ENCODE peak calls at places on chromosomes 7 and 10, in four cellular contexts. C is colonic mucosa, A is astrocyte of the cerebellum, L is HFF-Myc. F is an unnamed sample.

GRCh38 chr7:47625861-47626444 is 44.0 kb upstream of the TNS3 start:
- DNase-seq in C (no peak), A (peak), L (no peak), F (no peak)

GRCh38 chr10:133465191-133465949 is 11.6 kb downstream of the SCART1 start:
- DNase-seq in C (no peak), L (no peak), A (no peak), F (no peak)

GRCh38 chr7:4612939-4613841 is 68.9 kb upstream of the FOXK1 start:
- DNase-seq in A (peak), C (no peak), L (no peak), F (no peak)

GRCh38 chr7:37354661-37355131 is 94.0 kb downstream of the ELMO1 start:
- DNase-seq in C (peak), A (peak), L (no peak), F (no peak)

GRCh38 chr10:43299579-43299978 is 32.7 kb upstream of the RASGEF1A start:
- DNase-seq in A (no peak), L (no peak), C (no peak), F (no peak)

GRCh38 chr10:43151371-43151770 is 13.1 kb downstream of the CSGALNACT2 start:
- DNase-seq in C (no peak), A (no peak), L (no peak), F (no peak)

GRCh38 chr10:12509016-12509793 is 159.9 kb downstream of the CAMK1D start:
- DNase-seq in L (no peak), C (peak), A (no peak), F (no peak)

GRCh38 chr7:42189535-42189934 is 47.5 kb downstream of the GLI3 start:
- DNase-seq in L (no peak), C (no peak), A (no peak), F (no peak)

GRCh38 chr10:3248526-3249255 is 76.1 kb upstream of the PITRM1 start:
- DNase-seq in A (peak), L (peak), C (no peak), F (peak)

GRCh38 chr10:89466599-89467035 is 52.2 kb downstream of the IFIT5 start:
- DNase-seq in C (no peak), L (no peak), A (no peak), F (no peak)

GRCh38 chr10:5744849-5745248 is 60.2 kb downstream of the TASOR2 start:
- DNase-seq in L (no peak), A (no peak), C (peak), F (no peak)

GRCh38 chr10:71878327-71879034 is 27.4 kb upstream of the PSAP start:
- DNase-seq in C (no peak), A (no peak), L (no peak), F (no peak)

GRCh38 chr10:94583164-94583563 is 37.6 kb downstream of the HELLS start:
- DNase-seq in C (no peak), A (no peak), L (no peak), F (no peak)

GRCh38 chr7:95213809-95214492 is 110.4 kb downstream of the PON1 start:
- DNase-seq in A (peak), C (no peak), L (no peak), F (no peak)

GRCh38 chr10:120052964-120053363 is 160.4 kb downstream of the SEC23IP start:
- DNase-seq in L (no peak), A (no peak), C (peak), F (no peak)

GRCh38 chr10:120422459-120422858 is 34.6 kb upstream of the PLPP4 start:
- DNase-seq in L (peak), A (peak), C (no peak), F (peak)

GRCh38 chr7:4797858-4798705 is 22.7 kb downstream of the AP5Z1 start:
- DNase-seq in C (peak), A (no peak), L (no peak), F (no peak)

GRCh38 chr7:34160261-34160752 is 255.0 kb downstream of the BMPER start:
- DNase-seq in A (no peak), L (peak), C (no peak), F (no peak)

GRCh38 chr7:80659120-80660055 is 20.9 kb downstream of the CD36 start:
- DNase-seq in A (peak), C (no peak), L (no peak), F (peak)

GRCh38 chr7:1725199-1725701 is 55.2 kb downstream of the ELFN1 start:
- DNase-seq in L (peak), C (no peak), A (no peak), F (no peak)

GRCh38 chr10:104809288-104810090 is 168.4 kb downstream of the SORCS3 start:
- DNase-seq in A (peak), L (peak), C (no peak), F (no peak)

GRCh38 chr10:112374724-112375541 is 1.0 kb downstream of the ACSL5 start:
- DNase-seq in L (no peak), C (peak), A (no peak), F (no peak)

GRCh38 chr10:126177414-126178030 is 210.8 kb downstream of the ADAM12 start:
- DNase-seq in C (no peak), A (no peak), L (no peak), F (peak)

GRCh38 chr7:139086454-139086853 is 23.1 kb downstream of the ZC3HAV1 start:
- DNase-seq in C (no peak), A (no peak), L (no peak), F (no peak)

GRCh38 chr10:60182691-60183090 is 207.0 kb downstream of the ANK3 start:
- DNase-seq in L (no peak), A (peak), C (no peak), F (no peak)

GRCh38 chr7:104156842-104157277 is 51.0 kb downstream of the ORC5 start:
- DNase-seq in L (no peak), A (peak), C (no peak), F (no peak)
- TF ChIP-seq CTCF in L (peak), A (peak), C (peak), F (peak)

GRCh38 chr7:116582806-116583444 is 58.1 kb downstream of the CAV1 start:
- DNase-seq in A (no peak), C (no peak), L (no peak), F (peak)

GRCh38 chr7:116579835-116580234 is 55.0 kb downstream of the CAV1 start:
- DNase-seq in C (no peak), A (no peak), L (no peak), F (no peak)

GRCh38 chr7:116583653-116584052 is 58.8 kb downstream of the CAV1 start:
- DNase-seq in L (no peak), C (no peak), A (no peak), F (no peak)

GRCh38 chr7:116584721-116585120 is 59.9 kb downstream of the CAV1 start:
- DNase-seq in L (no peak), C (no peak), A (no peak), F (no peak)

DNA sequence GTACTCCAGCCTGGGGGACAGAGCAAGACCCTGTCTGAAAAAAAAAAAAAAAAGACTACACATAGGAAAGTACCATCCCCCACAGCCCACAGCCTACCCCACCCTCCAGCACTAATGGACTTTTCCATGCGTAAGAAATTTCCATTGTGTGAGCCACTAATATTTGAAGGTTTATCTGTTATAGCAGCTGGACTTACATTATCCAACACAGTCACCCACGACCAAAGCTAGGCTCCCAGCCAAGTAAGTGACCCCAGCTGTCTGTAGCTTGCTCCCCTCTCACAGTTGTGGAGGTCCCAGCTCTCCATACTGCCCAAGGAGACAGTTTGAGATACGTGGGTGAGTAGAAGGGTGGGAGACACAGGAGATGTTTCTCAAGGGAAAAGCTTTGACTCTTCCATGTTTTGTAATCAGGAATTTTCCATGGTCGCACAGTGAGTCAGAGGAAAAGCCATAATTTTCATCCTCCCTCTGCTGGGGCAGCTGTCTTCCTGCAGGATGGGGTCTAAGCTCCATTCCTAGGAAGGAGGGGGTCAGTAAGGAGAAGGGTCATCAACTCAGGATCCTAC is 57.4 kb downstream of the CAV1 start:
- DNase-seq in A (no peak), C (no peak), L (no peak), F (no peak)
- TF ChIP-seq CTCF in A (peak), C (no peak), L (peak), F (peak)

DNA sequence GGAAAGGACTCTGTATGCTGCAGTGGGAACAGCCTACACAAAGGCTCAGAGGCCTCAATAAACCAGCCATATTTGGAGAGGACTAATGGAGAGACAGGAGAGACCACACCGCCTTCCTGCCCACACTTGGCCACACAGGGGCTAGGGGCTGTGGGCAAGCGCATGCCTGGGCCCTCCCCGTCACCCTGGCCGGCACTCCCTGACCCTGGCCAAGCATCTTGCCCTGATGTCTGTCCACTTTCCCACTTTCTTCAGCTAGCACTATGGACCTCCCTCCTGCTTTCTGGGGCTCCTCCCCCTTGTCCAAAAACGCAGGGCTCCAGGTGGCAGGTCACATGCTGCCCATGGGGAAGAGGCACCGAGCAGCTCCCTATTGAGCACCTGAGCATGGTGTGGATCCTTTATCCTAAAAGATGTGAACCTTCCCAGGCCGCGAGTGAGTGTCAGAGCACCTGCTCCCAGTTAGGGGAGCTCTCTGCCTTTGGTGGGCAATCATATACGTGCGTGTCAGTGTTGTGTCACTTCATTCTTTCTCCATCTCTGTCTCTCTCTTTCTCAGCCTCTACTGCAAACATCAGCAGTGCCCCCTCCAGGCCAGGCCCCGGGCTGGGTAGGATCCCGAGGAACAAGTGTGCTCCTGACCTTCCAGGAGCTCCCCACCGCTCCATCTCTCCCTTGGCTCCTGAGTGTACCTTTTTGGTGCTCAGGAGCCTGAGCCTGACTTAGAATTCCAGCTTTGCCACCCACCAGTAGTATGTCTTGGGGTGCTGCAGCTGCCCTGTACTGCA is 74.0 kb downstream of the ZMIZ1 start:
- DNase-seq in L (no peak), A (no peak), C (no peak), F (no peak)
- TF ChIP-seq CTCF in L (no peak), A (peak), C (no peak), F (no peak)

GRCh38 chr10:118547282-118547681 is 48.2 kb downstream of the PRLHR start:
- DNase-seq in A (no peak), L (no peak), C (no peak), F (no peak)
- TF ChIP-seq CTCF in A (no peak), L (no peak), C (no peak), F (no peak)

GRCh38 chr10:7085147-7085912 is 325.5 kb downstream of the SFMBT2 start:
- DNase-seq in C (no peak), A (no peak), L (no peak), F (no peak)

GRCh38 chr10:7082967-7083366 is 327.9 kb downstream of the SFMBT2 start:
- DNase-seq in L (no peak), C (no peak), A (no peak), F (no peak)

GRCh38 chr10:7090529-7090928 is 320.3 kb downstream of the SFMBT2 start:
- DNase-seq in L (no peak), C (no peak), A (no peak), F (no peak)

GRCh38 chr10:7084255-7085005 is 326.4 kb downstream of the SFMBT2 start:
- DNase-seq in A (no peak), L (no peak), C (no peak), F (no peak)

DNA sequence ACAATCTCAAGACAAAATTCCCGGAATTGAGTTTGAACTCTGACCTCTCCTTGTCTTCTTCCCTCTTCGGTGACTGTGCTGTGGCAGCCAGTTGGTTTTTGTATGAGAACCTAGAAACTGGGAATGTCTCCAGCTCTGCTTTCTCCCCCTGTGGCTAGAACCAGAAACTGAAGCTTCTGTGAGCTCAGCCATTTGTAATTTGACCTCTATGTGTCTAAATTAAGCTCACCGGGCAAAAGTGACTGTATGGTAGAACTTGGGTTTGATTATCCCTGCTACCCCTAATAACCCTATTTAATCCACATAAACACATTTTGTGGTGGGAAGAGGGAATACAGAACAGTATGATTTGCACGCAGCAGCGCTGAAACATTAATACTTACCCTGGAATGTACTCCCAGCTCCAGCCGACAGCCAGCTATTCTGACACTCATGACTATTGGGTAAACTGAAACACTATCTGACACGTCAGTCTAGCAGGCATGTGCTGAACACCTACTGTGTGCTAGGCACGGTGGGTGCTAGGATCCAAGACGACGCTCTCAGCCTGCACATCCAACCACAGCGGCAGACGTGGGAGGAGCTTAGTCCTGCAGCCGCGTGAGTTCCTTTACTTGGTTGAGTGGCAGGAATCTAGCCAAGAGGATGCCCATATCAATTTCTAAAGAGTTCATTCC is 324.8 kb downstream of the SFMBT2 start:
- DNase-seq in C (no peak), L (no peak), A (peak), F (no peak)
- TF ChIP-seq CTCF in C (no peak), L (no peak), A (peak), F (no peak)

DNA sequence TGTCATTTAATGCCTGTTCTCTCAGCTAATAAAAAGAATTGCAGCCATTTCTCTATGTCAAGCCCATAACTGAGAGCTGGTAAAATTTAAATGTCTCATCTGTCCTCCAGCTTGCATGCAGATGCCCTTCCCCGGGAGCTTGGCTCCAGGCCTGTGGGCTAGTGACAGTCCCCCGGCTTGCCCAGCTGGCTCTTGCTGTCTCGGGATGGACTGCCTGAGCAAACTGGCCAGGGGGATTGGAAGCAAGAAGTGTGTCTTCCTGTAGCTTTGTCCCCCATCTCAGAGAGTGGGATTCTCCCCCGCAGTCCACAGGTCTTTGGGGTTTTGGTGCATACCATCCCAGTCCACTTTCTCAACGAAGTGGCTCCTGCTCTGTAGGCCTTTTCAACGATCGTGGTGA is 53.9 kb upstream of the HMX3 start:
- DNase-seq in L (no peak), C (no peak), A (no peak), F (no peak)
- TF ChIP-seq CTCF in L (no peak), C (no peak), A (no peak), F (no peak)

GRCh38 chr7:155804897-155805825 is 7.1 kb downstream of the SHH start:
- DNase-seq in A (peak), C (peak), L (no peak), F (peak)
- TF ChIP-seq CTCF in A (peak), C (peak), L (peak), F (peak)

GRCh38 chr7:22109761-22110160 is 164.1 kb upstream of the CDCA7L start:
- DNase-seq in L (peak), C (peak), A (no peak), F (no peak)
- TF ChIP-seq CTCF in L (peak), C (no peak), A (peak), F (peak)